ENCODE peak calls at places on chromosomes 5 and 9, in six cellular contexts. A, X, C, F, U and P are unnamed samples.

GRCh38 chr5:129629581-129629980 is 118.3 kb upstream of the MINAR2 start:
- DNase-seq in A (no peak), X (no peak), C (no peak), F (no peak), U (no peak), P (no peak)

GRCh38 chr5:155455791-155456514 is 442.4 kb downstream of the KIF4B start:
- DNase-seq in A (no peak), X (no peak), C (no peak), F (no peak), U (no peak), P (no peak)

GRCh38 chr9:118963674-118964073 is 405.6 kb downstream of the BRINP1 start:
- DNase-seq in A (no peak), X (no peak), C (no peak), F (no peak), U (no peak), P (no peak)

GRCh38 chr5:157384971-157385709 is 74.9 kb upstream of the NIPAL4 start:
- DNase-seq in A (no peak), X (peak; percentile 28), C (peak; percentile 73), F (peak; percentile 98), U (no peak), P (no peak)

GRCh38 chr9:135240871-135241311 is 153.4 kb downstream of the OLFM1 start:
- DNase-seq in A (no peak), X (no peak), C (no peak), F (no peak), U (no peak), P (peak; percentile 33)

GRCh38 chr5:61631438-61631941 is 299.4 kb downstream of the ZSWIM6 start:
- DNase-seq in A (no peak), X (peak; percentile 35), C (peak; percentile 20), F (no peak), U (no peak), P (no peak)

GRCh38 chr9:113929634-113930092 is 53.6 kb downstream of the ZNF618 start:
- DNase-seq in A (no peak), X (no peak), C (no peak), F (no peak), U (no peak), P (no peak)

GRCh38 chr5:134561871-134562296 is 36.4 kb downstream of the JADE2 start:
- DNase-seq in A (peak; percentile 15), X (no peak), C (no peak), F (no peak), U (no peak), P (no peak)

GRCh38 chr9:35594471-35594870 is 10.6 kb upstream of the TESK1 start:
- DNase-seq in A (no peak), X (no peak), C (no peak), F (no peak), U (no peak), P (no peak)

GRCh38 chr5:126680215-126680817 is 79.6 kb downstream of the PHAX start:
- DNase-seq in A (peak; percentile 38), X (no peak), C (no peak), F (no peak), U (no peak), P (no peak)

GRCh38 chr5:133883916-133884315 is 84.5 kb downstream of the C5orf15 start:
- DNase-seq in A (no peak), X (no peak), C (no peak), F (no peak), U (no peak), P (no peak)

GRCh38 chr9:105842023-105842644 is 147.8 kb downstream of the TMEM38B start:
- DNase-seq in A (peak; percentile 32), X (no peak), C (no peak), F (no peak), U (no peak), P (no peak)

GRCh38 chr9:95826183-95826838 is 49.2 kb upstream of the ERCC6L2 start:
- DNase-seq in A (no peak), X (no peak), C (no peak), F (no peak), U (no peak), P (no peak)

GRCh38 chr5:171961117-171961516 is 45.3 kb downstream of the FBXW11 start:
- DNase-seq in A (no peak), X (no peak), C (no peak), F (no peak), U (no peak), P (no peak)

GRCh38 chr5:179271821-179272325 is 73.4 kb downstream of the ADAMTS2 start:
- DNase-seq in A (no peak), X (peak; percentile 10), C (peak; percentile 19), F (no peak), U (no peak), P (no peak)

GRCh38 chr5:39518516-39518915 is 93.7 kb upstream of the DAB2 start:
- DNase-seq in A (no peak), X (no peak), C (no peak), F (no peak), U (no peak), P (no peak)

GRCh38 chr9:130448035-130448624 is 3.4 kb downstream of the ASS1 start:
- DNase-seq in A (peak; percentile 78), X (no peak), C (no peak), F (no peak), U (no peak), P (no peak)

GRCh38 chr9:16058131-16058549 is 505.3 kb downstream of the CCDC171 start:
- DNase-seq in A (peak; percentile 69), X (no peak), C (no peak), F (peak; percentile 53), U (no peak), P (peak; percentile 12)

GRCh38 chr9:21591221-21592062 is 109.3 kb upstream of the IFNE start:
- DNase-seq in A (no peak), X (peak; percentile 22), C (peak; percentile 23), F (peak; percentile 97), U (no peak), P (no peak)

GRCh38 chr9:89710689-89711088 is 105.9 kb downstream of the GADD45G start:
- DNase-seq in A (no peak), X (no peak), C (no peak), F (no peak), U (no peak), P (no peak)

GRCh38 chr5:42912184-42912766 is 100.6 kb upstream of the SELENOP start:
- DNase-seq in A (peak; percentile 53), X (no peak), C (no peak), F (no peak), U (peak; percentile 72), P (peak; percentile 69)

GRCh38 chr9:127968046-127968445 is 12.7 kb downstream of the EEIG1 start:
- DNase-seq in A (no peak), X (no peak), C (no peak), F (peak; percentile 70), U (no peak), P (peak; percentile 24)

GRCh38 chr5:159893020-159893695 is 23.1 kb upstream of the ADRA1B start:
- DNase-seq in A (no peak), X (no peak), C (no peak), F (no peak), U (no peak), P (no peak)

GRCh38 chr9:136197930-136198604 is 6.9 kb downstream of the LHX3 start:
- DNase-seq in A (no peak), X (no peak), C (no peak), F (no peak), U (no peak), P (no peak)

GRCh38 chr5:148620696-148621095 is 33.6 kb downstream of the HTR4 start:
- DNase-seq in A (peak; percentile 30), X (no peak), C (no peak), F (no peak), U (no peak), P (peak; percentile 16)

GRCh38 chr9:75132244-75132643 is 43.9 kb downstream of the OSTF1 start:
- DNase-seq in A (no peak), X (no peak), C (no peak), F (no peak), U (no peak), P (no peak)

GRCh38 chr5:115461506-115462290 is 82.9 kb downstream of the FEM1C start:
- DNase-seq in A (no peak), X (no peak), C (no peak), F (no peak), U (no peak), P (no peak)

GRCh38 chr9:38385896-38386295 is 6.6 kb upstream of the ALDH1B1 start:
- DNase-seq in A (no peak), X (no peak), C (no peak), F (no peak), U (no peak), P (no peak)

GRCh38 chr5:143401253-143401845 is 2.1 kb downstream of the NR3C1 start:
- DNase-seq in A (no peak), X (no peak), C (no peak), F (no peak), U (no peak), P (no peak)

GRCh38 chr9:111483419-111483861 is 743 bp downstream of the ECPAS start:
- DNase-seq in A (no peak), X (peak; percentile 19), C (no peak), F (no peak), U (no peak), P (peak; percentile 37)

GRCh38 chr5:177132504-177133118 is 962 bp upstream of the NSD1 start:
- DNase-seq in A (no peak), X (no peak), C (no peak), F (no peak), U (no peak), P (peak; percentile 63)

GRCh38 chr9:92289708-92290390 is 3.6 kb downstream of the IARS1 start:
- DNase-seq in A (no peak), X (no peak), C (no peak), F (no peak), U (no peak), P (no peak)
- H3K36me3 ChIP-seq in A (peaks cover 75% of the 10 kb centered on the region), X (no peaks in the 10 kb centered on the region), C (no peaks in the 10 kb centered on the region), F (peaks cover 1% of the 10 kb centered on the region), U (peaks cover 7% of the 10 kb centered on the region), P (peaks cover 7% of the 10 kb centered on the region)

GRCh38 chr5:87388129-87388528 is 24.6 kb downstream of the CCNH start:
- DNase-seq in A (no peak), X (no peak), C (no peak), F (no peak), U (no peak), P (no peak)

GRCh38 chr5:87392170-87392569 is 20.6 kb downstream of the CCNH start:
- DNase-seq in A (no peak), X (no peak), C (no peak), F (no peak), U (no peak), P (no peak)

GRCh38 chr5:87390576-87391199 is 22.0 kb downstream of the CCNH start:
- DNase-seq in A (no peak), X (no peak), C (no peak), F (no peak), U (no peak), P (no peak)

GRCh38 chr5:87389635-87390034 is 23.1 kb downstream of the CCNH start:
- DNase-seq in A (no peak), X (no peak), C (no peak), F (no peak), U (no peak), P (no peak)

GRCh38 chr5:87390075-87390474 is 22.7 kb downstream of the CCNH start:
- DNase-seq in A (no peak), X (no peak), C (no peak), F (no peak), U (no peak), P (no peak)
- H3K36me3 ChIP-seq in A (peaks cover 94% of the 10 kb centered on the region), X (peaks cover 4% of the 10 kb centered on the region), C (no peaks in the 10 kb centered on the region), F (peaks cover 3% of the 10 kb centered on the region), U (peaks cover 75% of the 10 kb centered on the region), P (peaks cover 69% of the 10 kb centered on the region)

GRCh38 chr9:133054194-133054890 is 7.4 kb upstream of the CEL start:
- DNase-seq in A (no peak), X (no peak), C (no peak), F (no peak), U (no peak), P (no peak)
- H3K36me3 ChIP-seq in A (peaks cover 84% of the 10 kb centered on the region), X (no peaks in the 10 kb centered on the region), C (no peaks in the 10 kb centered on the region), F (peaks cover 8% of the 10 kb centered on the region), U (peaks cover 15% of the 10 kb centered on the region), P (peaks cover 5% of the 10 kb centered on the region)

GRCh38 chr9:93827545-93828330 is 127.4 kb downstream of the BARX1 start:
- DNase-seq in A (no peak), X (no peak), C (no peak), F (no peak), U (no peak), P (no peak)
- H3K36me3 ChIP-seq in A (no peaks in the 10 kb centered on the region), X (no peaks in the 10 kb centered on the region), C (no peaks in the 10 kb centered on the region), F (no peaks in the 10 kb centered on the region), U (no peaks in the 10 kb centered on the region), P (no peaks in the 10 kb centered on the region)